ENCODE peak calls at places on chromosomes 3 and 15, in five cellular contexts. D is mesendoderm, J is iPS DF 6.9, E is breast epithelium, N is K562. T is an unnamed sample. For H3K4me1, the result is how much of the 10 kb centered on the place peaks cover.

GRCh38 chr3:123791898-123792297 is 92.2 kb downstream of the MYLK start:
- DNase-seq in D (no peak), J (no peak), E (no peak), N (no peak), T (no peak)

GRCh38 chr15:67019886-67020520 is 45.4 kb upstream of the SMAD3 start:
- DNase-seq in D (no peak), J (no peak), E (no peak), N (no peak), T (no peak)

GRCh38 chr15:70589221-70589620 is 174.1 kb downstream of the UACA start:
- DNase-seq in D (no peak), J (no peak), E (no peak), N (no peak), T (peak)

GRCh38 chr3:128906804-128907525 is 27.5 kb downstream of the ACAD9 start:
- DNase-seq in D (no peak), J (no peak), E (no peak), N (no peak), T (no peak)

GRCh38 chr15:89483079-89483478 is 13.3 kb downstream of the RHCG start:
- DNase-seq in D (no peak), J (no peak), E (no peak), N (no peak), T (no peak)

GRCh38 chr15:67835349-67836133 is 4.3 kb downstream of the RNU6-1 start:
- DNase-seq in D (peak), J (no peak), E (no peak), N (no peak), T (no peak)

GRCh38 chr3:129224984-129225393 is 24.4 kb upstream of the COPG1 start:
- DNase-seq in D (no peak), J (no peak), E (peak), N (no peak), T (peak)

GRCh38 chr3:7001370-7001769 is 140.5 kb downstream of the GRM7 start:
- DNase-seq in D (no peak), J (no peak), E (no peak), N (no peak), T (no peak)

GRCh38 chr3:172550347-172550943 is 27.2 kb upstream of the TNFSF10 start:
- DNase-seq in D (no peak), J (no peak), E (no peak), N (peak), T (peak)

GRCh38 chr15:39213385-39213840 is 367.5 kb upstream of the THBS1 start:
- DNase-seq in D (peak), J (peak), E (no peak), N (peak), T (peak)

GRCh38 chr15:68188647-68189046 is 16.5 kb downstream of the CALML4 start:
- DNase-seq in D (no peak), J (no peak), E (no peak), N (no peak), T (no peak)

GRCh38 chr15:39855400-39855799 is 64.7 kb downstream of the GPR176 start:
- DNase-seq in D (no peak), J (no peak), E (no peak), N (no peak), T (no peak)

GRCh38 chr3:111351334-111351733 is 190.7 kb upstream of the CD96 start:
- DNase-seq in D (no peak), J (no peak), E (no peak), N (no peak), T (no peak)

GRCh38 chr3:190586631-190587000 is 72.7 kb downstream of the IL1RAP start:
- DNase-seq in D (peak), J (no peak), E (no peak), N (no peak), T (peak)

GRCh38 chr3:150757364-150757763 is 5.6 kb downstream of the SIAH2 start:
- DNase-seq in D (peak), J (no peak), E (no peak), N (no peak), T (no peak)

GRCh38 chr3:31522152-31522551 is 10.6 kb upstream of the STT3B start:
- DNase-seq in D (no peak), J (no peak), E (no peak), N (peak), T (peak)

GRCh38 chr3:115165266-115165665 is 18.2 kb upstream of the ZBTB20 start:
- DNase-seq in D (no peak), J (no peak), E (no peak), N (no peak), T (no peak)

GRCh38 chr15:43777293-43777819 is 590 bp upstream of the ELL3 start:
- DNase-seq in D (peak), J (no peak), E (peak), N (peak), T (peak)

GRCh38 chr3:138455801-138456716 is 21.6 kb downstream of the ESYT3 start:
- DNase-seq in D (no peak), J (no peak), E (peak), N (no peak), T (peak)

GRCh38 chr15:59002418-59002859 is 15.0 kb downstream of the RNF111 start:
- DNase-seq in D (no peak), J (no peak), E (no peak), N (no peak), T (no peak)

GRCh38 chr3:141570068-141570467 is 83.2 kb downstream of the RASA2 start:
- DNase-seq in D (no peak), J (no peak), E (no peak), N (peak), T (no peak)

GRCh38 chr3:120850326-120851295 is 57.4 kb upstream of the STXBP5L start:
- DNase-seq in D (no peak), J (no peak), E (no peak), N (no peak), T (no peak)

GRCh38 chr15:100334905-100335304 is 6.9 kb downstream of the ADAMTS17 start:
- DNase-seq in D (peak), J (no peak), E (no peak), N (no peak), T (no peak)

GRCh38 chr3:126432361-126432760 is 37.7 kb downstream of the CFAP100 start:
- DNase-seq in D (no peak), J (no peak), E (no peak), N (no peak), T (no peak)

GRCh38 chr3:141015486-141015885 is 35.7 kb upstream of the SPSB4 start:
- DNase-seq in D (no peak), J (no peak), E (no peak), N (no peak), T (no peak)

GRCh38 chr15:35774653-35775052 is 228.7 kb upstream of the DPH6 start:
- DNase-seq in D (no peak), J (no peak), E (no peak), N (no peak), T (no peak)

GRCh38 chr3:157129782-157130137 is 30.2 kb downstream of the CCNL1 start:
- DNase-seq in D (peak), J (no peak), E (no peak), N (no peak), T (peak)

GRCh38 chr3:30232142-30232541 is 374.3 kb upstream of the TGFBR2 start:
- DNase-seq in D (no peak), J (no peak), E (no peak), N (no peak), T (peak)

GRCh38 chr3:120449701-120450216 is 1.0 kb downstream of the FSTL1 start:
- DNase-seq in D (no peak), J (no peak), E (no peak), N (no peak), T (peak)

GRCh38 chr3:25558796-25559195 is 105.9 kb downstream of the TOP2B start:
- DNase-seq in D (no peak), J (no peak), E (no peak), N (no peak), T (no peak)

GRCh38 chr3:143455480-143455879 is 335.9 kb downstream of the CHST2 start:
- DNase-seq in D (no peak), J (no peak), E (no peak), N (no peak), T (no peak)

GRCh38 chr3:136960838-136961836 is 3.4 kb downstream of the IL20RB start:
- DNase-seq in D (peak), J (no peak), E (no peak), N (no peak), T (no peak)

GRCh38 chr3:52225452-52226228 is at the start of gene TLR9:
- DNase-seq in D (no peak), J (no peak), E (no peak), N (no peak), T (no peak)

GRCh38 chr3:19641408-19641807 is 292.6 kb downstream of the EFHB start:
- DNase-seq in D (no peak), J (no peak), E (no peak), N (no peak), T (no peak)

DNA sequence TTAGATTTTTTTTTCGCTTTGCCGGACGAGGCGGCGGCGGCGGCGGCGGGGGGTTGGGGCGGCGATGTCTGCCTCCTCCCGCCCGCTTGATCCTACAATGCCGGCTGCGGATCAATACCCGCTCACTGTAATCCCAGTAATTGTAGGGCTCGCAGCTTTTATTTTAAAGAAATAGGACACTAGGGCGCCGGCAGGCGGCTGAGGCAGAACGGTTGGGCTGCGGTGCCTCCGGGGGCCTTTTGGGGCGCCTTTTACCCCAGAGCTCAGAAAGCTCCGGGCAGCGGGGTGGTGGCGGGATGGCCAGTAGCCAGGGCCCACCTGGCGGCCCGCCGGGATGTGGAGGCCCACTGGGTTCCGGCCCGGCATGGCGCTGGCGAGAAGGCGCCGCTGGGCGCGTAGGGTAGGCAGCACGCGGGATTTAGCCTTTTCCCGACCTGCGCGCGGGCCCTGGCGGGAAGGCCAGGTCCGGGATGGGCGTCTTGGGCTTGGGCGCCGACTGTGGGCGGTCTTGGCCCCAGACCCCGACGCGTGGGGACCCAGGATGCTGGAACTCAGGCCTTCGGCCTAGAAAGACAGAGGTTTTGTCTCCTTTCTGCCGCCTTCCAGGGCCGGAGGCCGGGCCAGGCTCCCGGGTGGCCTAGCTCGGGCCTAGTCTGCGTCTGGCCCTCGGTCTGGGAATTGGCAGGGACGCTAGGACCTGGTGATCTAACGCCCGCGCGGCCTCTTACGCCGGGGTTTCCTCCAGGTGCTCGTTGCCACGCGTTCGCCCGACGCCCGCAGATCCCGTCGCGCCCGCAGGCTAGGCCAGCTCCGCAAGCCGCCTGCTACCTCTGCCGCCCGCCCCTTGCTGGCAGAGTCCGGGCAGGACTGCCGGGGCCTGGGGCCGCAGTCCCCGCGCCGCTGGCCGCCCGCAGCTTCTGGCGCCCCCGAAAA is 15.5 kb upstream of the ONECUT1 start:
- DNase-seq in D (peak), J (no peak), E (no peak), N (no peak), T (no peak)
- H3K4me3 ChIP-seq in D (no peak), J (peak), E (peak), N (no peak), T (no peak)

GRCh38 chr3:16609927-16610580 is 4.8 kb upstream of the DAZL start:
- DNase-seq in D (no peak), J (no peak), E (no peak), N (no peak), T (peak)
- H3K4me1 ChIP-seq in D (under half), J (under half), E (under half), N (under half), T (under half)

GRCh38 chr3:165549665-165550064 is 287.6 kb downstream of the BCHE start:
- DNase-seq in D (no peak), J (no peak), E (no peak), N (no peak), T (no peak)
- H3K4me3 ChIP-seq in D (no peak), J (no peak), E (no peak), N (no peak), T (no peak)

DNA sequence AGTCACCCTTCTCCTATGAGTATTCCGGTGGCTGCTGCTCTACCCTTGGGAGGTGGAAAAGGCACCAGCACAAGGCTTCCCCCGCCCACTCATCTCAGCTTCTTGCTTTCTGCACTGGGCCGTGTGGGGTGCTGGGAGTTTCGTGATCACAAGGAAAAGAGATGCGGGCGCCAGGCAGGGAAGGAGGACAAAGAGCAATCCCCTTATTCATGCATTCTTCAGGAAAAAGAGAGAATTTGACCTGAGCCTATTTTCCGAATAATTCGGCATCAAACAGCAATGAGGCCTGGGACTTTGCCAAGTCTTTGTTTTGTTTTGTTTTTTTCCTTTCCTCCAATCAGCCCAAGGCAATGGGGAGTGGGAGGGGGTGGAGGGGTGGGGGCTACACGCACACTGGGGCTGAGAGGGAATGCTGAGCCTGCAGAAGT is 102.1 kb upstream of the LPP start:
- DNase-seq in D (no peak), J (no peak), E (peak), N (no peak), T (peak)
- H3K4me1 ChIP-seq in D (under half), J (under half), E (under half), N (under half), T (under half)

GRCh38 chr15:85624241-85624855 is 170.4 kb downstream of the KLHL25 start:
- DNase-seq in D (no peak), J (no peak), E (no peak), N (no peak), T (peak)
- H3K4me3 ChIP-seq in D (no peak), J (no peak), E (peak), N (no peak), T (no peak)

GRCh38 chr15:75065851-75066509 is 42.6 kb downstream of the PPCDC start:
- DNase-seq in D (peak), J (no peak), E (no peak), N (peak), T (peak)
- H3K4me1 ChIP-seq in D (under half), J (under half), E (under half), N (under half), T (under half)

GRCh38 chr3:104291437-104291851 is 1075.3 kb upstream of the ALCAM start:
- DNase-seq in D (no peak), J (no peak), E (no peak), N (no peak), T (no peak)
- H3K4me3 ChIP-seq in D (no peak), J (no peak), E (peak), N (no peak), T (no peak)